ENCODE peak calls at places on chromosomes 3 and 15, in nine cellular contexts. I is ELR; R is adrenal gland; V is HS-27A; E is progenitor cell of endocrine pancreas; M is thyroid gland; T is esophagus squamous epithelium; S is stimulated activated CD8-positive, alpha-beta memory T cell treated with anti-CD3 and anti-CD28 coated beads, Interleukin-7, amount 100 ng/mL, for 1 hour; J is upper lobe of right lung. Q is an unnamed sample.

GRCh38 chr3:131755380-131755779 is 252.6 kb upstream of the MRPL3 start:
- DNase-seq in V (no peak), E (no peak), R (no peak), M (no peak), T (no peak), J (no peak), S (no peak), I (no peak), Q (no peak)

GRCh38 chr3:150965436-150965835 is 7.1 kb downstream of the CLRN1 start:
- DNase-seq in T (no peak), R (no peak), J (no peak), E (no peak), I (peak; percentile 10), S (no peak), V (no peak), M (no peak), Q (no peak)

GRCh38 chr15:70512772-70513362 is 250.5 kb downstream of the UACA start:
- DNase-seq in I (peak; percentile 76), T (no peak), V (no peak), S (no peak), R (peak; percentile 35), M (no peak), J (no peak), E (no peak), Q (no peak)

GRCh38 chr15:52788099-52788986 is 1.8 kb downstream of the ONECUT1 start:
- DNase-seq in J (no peak), V (no peak), M (no peak), T (no peak), E (no peak), R (no peak), I (no peak), S (no peak), Q (no peak)

GRCh38 chr3:4757056-4757948 is 221.9 kb upstream of the BHLHE40 start:
- DNase-seq in M (no peak), R (no peak), T (no peak), S (no peak), I (no peak), V (no peak), E (no peak), J (no peak), Q (no peak)

GRCh38 chr3:110568246-110568645 is 503.4 kb upstream of the NECTIN3 start:
- DNase-seq in V (peak; percentile 68), E (no peak), J (no peak), I (peak; percentile 94), M (no peak), S (no peak), T (no peak), R (no peak), Q (no peak)

GRCh38 chr3:159904455-159904854 is 84.2 kb upstream of the IL12A start:
- DNase-seq in E (no peak), J (no peak), T (no peak), V (no peak), I (no peak), S (no peak), R (no peak), M (no peak), Q (no peak)

GRCh38 chr3:136819784-136820640 is 1.1 kb downstream of the SLC35G2 start:
- DNase-seq in R (peak; percentile 81), I (peak; percentile 73), E (peak; percentile 31), M (peak; percentile 69), J (peak; percentile 72), T (no peak), S (no peak), V (no peak), Q (no peak)

GRCh38 chr3:177318559-177318958 is 121.3 kb upstream of the TBL1XR1 start:
- DNase-seq in M (no peak), I (no peak), T (no peak), S (no peak), V (no peak), R (no peak), E (no peak), J (no peak), Q (no peak)

GRCh38 chr3:11010406-11011165 is 18.0 kb downstream of the SLC6A1 start:
- DNase-seq in J (no peak), I (no peak), T (no peak), E (no peak), V (no peak), S (no peak), R (no peak), M (no peak), Q (no peak)

GRCh38 chr15:62209322-62209721 is 44.2 kb upstream of the C2CD4B start:
- DNase-seq in M (no peak), I (no peak), E (peak; percentile 29), T (no peak), V (no peak), R (no peak), J (no peak), S (no peak), Q (no peak)

GRCh38 chr3:15382405-15382923 is 44.9 kb downstream of the METTL6 start:
- DNase-seq in S (no peak), R (no peak), M (no peak), E (no peak), J (no peak), I (no peak), T (no peak), V (no peak), Q (no peak)

GRCh38 chr3:18951333-18951732 is 197.0 kb upstream of the KCNH8 start:
- DNase-seq in E (no peak), R (no peak), T (no peak), J (no peak), V (no peak), I (no peak), S (no peak), M (no peak), Q (no peak)

GRCh38 chr15:70351941-70352774 is 254.4 kb upstream of the TLE3 start:
- DNase-seq in E (no peak), S (no peak), R (no peak), M (no peak), V (no peak), J (peak; percentile 31), T (no peak), I (no peak), Q (no peak)

GRCh38 chr15:92839696-92840095 is 60.4 kb upstream of the CHD2 start:
- DNase-seq in J (no peak), E (no peak), V (no peak), S (no peak), M (peak; percentile 57), R (no peak), T (no peak), I (no peak), Q (no peak)

GRCh38 chr15:91855241-91855640 is 1.7 kb downstream of the SLCO3A1 start:
- DNase-seq in V (no peak), S (no peak), E (no peak), J (no peak), T (no peak), M (no peak), R (no peak), I (no peak), Q (no peak)

GRCh38 chr3:194330160-194330559 is 21.0 kb downstream of the CPN2 start:
- DNase-seq in I (no peak), T (no peak), R (no peak), M (peak; percentile 78), J (no peak), E (no peak), V (no peak), S (no peak), Q (no peak)

GRCh38 chr3:131705558-131706051 is 202.8 kb upstream of the MRPL3 start:
- DNase-seq in M (no peak), S (no peak), T (no peak), I (peak; percentile 30), J (no peak), E (no peak), V (no peak), R (no peak), Q (no peak)

GRCh38 chr3:129526121-129526900 is 2.1 kb upstream of the RHO start:
- DNase-seq in S (no peak), E (no peak), V (no peak), M (no peak), R (no peak), I (no peak), J (no peak), T (no peak), Q (no peak)

GRCh38 chr15:57150066-57150865 is 226.0 kb upstream of the CGNL1 start:
- DNase-seq in M (no peak), J (no peak), V (no peak), R (no peak), I (no peak), E (no peak), T (no peak), S (no peak), Q (no peak)

GRCh38 chr3:127792664-127793292 is 29.5 kb downstream of the MGLL start:
- DNase-seq in R (no peak), J (peak; percentile 62), S (no peak), M (peak; percentile 72), E (no peak), I (peak; percentile 85), V (peak; percentile 98), T (no peak), Q (no peak)

GRCh38 chr3:143685483-143685882 is 162.8 kb downstream of the SLC9A9 start:
- DNase-seq in J (no peak), S (no peak), T (no peak), M (no peak), R (no peak), I (no peak), V (no peak), E (no peak), Q (no peak)

GRCh38 chr3:40262331-40262730 is 47.2 kb upstream of the EIF1B start:
- DNase-seq in I (no peak), T (no peak), E (no peak), S (no peak), J (no peak), R (no peak), M (no peak), V (no peak), Q (no peak)

GRCh38 chr3:148235566-148235965 is 462.1 kb upstream of the AGTR1 start:
- DNase-seq in I (no peak), V (no peak), M (no peak), J (no peak), E (no peak), S (no peak), T (no peak), R (no peak), Q (no peak)

GRCh38 chr3:13998831-13999230 is 119.0 kb upstream of the WNT7A start:
- DNase-seq in E (no peak), M (no peak), T (no peak), I (no peak), R (no peak), V (no peak), J (no peak), S (no peak), Q (no peak)

GRCh38 chr3:85342915-85343314 is 384.1 kb downstream of the CADM2 start:
- DNase-seq in M (peak; percentile 8), V (no peak), E (no peak), S (no peak), R (no peak), I (no peak), J (no peak), T (no peak), Q (no peak)

GRCh38 chr3:46565607-46566039 is 479 bp downstream of the LRRC2 start:
- DNase-seq in S (no peak), R (no peak), V (no peak), I (no peak), M (peak; percentile 81), E (no peak), J (no peak), T (no peak), Q (no peak)

GRCh38 chr3:115803661-115804060 is 180.4 kb downstream of the GAP43 start:
- DNase-seq in S (no peak), I (no peak), M (no peak), E (no peak), R (no peak), J (no peak), T (no peak), V (no peak), Q (no peak)

GRCh38 chr3:8357859-8358258 is 143.8 kb upstream of the LMCD1 start:
- DNase-seq in V (no peak), R (no peak), S (no peak), J (no peak), M (no peak), T (no peak), E (no peak), I (no peak), Q (no peak)

GRCh38 chr3:168457973-168458539 is 362.3 kb upstream of the GOLIM4 start:
- DNase-seq in S (no peak), E (no peak), R (no peak), J (no peak), I (no peak), M (no peak), T (no peak), V (no peak), Q (no peak)

GRCh38 chr3:10351013-10351735 is 30.3 kb upstream of the SEC13 start:
- DNase-seq in E (no peak), R (no peak), T (no peak), S (no peak), V (no peak), J (no peak), I (no peak), M (no peak), Q (no peak)